ENCODE peak calls at places on chromosome 4, in four cellular contexts. D is sigmoid colon, P is fibroblast of mammary gland, V is Calu3. M is an unnamed sample.

GRCh38 chr4:12411072-12411471 is 982.4 kb upstream of the HS3ST1 start:
- DNase-seq in P (peak; percentile 51), V (no peak), D (no peak), M (no peak)

GRCh38 chr4:77443941-77444340 is 161.7 kb upstream of the CXCL13 start:
- DNase-seq in P (peak; percentile 88), D (no peak), V (no peak), M (no peak)

GRCh38 chr4:5858020-5858769 is 34.7 kb downstream of the CRMP1 start:
- DNase-seq in P (no peak), V (no peak), D (no peak), M (no peak)

GRCh38 chr4:183165371-183165770 is 66.3 kb downstream of the WWC2 start:
- DNase-seq in V (no peak), P (no peak), D (no peak), M (no peak)

GRCh38 chr4:53706422-53707032 is 115.2 kb upstream of the LNX1 start:
- DNase-seq in V (peak; percentile 8), D (no peak), P (peak; percentile 83), M (peak; percentile 75)

GRCh38 chr4:119693127-119693526 is 64.5 kb upstream of the PDE5A start:
- DNase-seq in P (peak; percentile 23), V (no peak), D (no peak), M (no peak)

GRCh38 chr4:13919021-13919441 is 291.5 kb upstream of the BOD1L1 start:
- DNase-seq in P (peak; percentile 99), D (peak; percentile 76), V (no peak), M (no peak)

GRCh38 chr4:185381794-185382193 is 13.9 kb downstream of the LRP2BP start:
- DNase-seq in P (peak; percentile 37), V (no peak), D (no peak), M (no peak)

GRCh38 chr4:98566491-98567008 is 91.9 kb downstream of the TSPAN5 start:
- DNase-seq in D (peak; percentile 66), V (no peak), P (peak; percentile 49), M (no peak)

GRCh38 chr4:151532001-151532708 is 123.2 kb downstream of the FHIP1A start:
- DNase-seq in V (no peak), D (no peak), P (no peak), M (no peak)
- TF ChIP-seq CTCF in V (no peak), D (no peak), P (no peak), M (no peak)

GRCh38 chr4:76377922-76378321 is 43.0 kb downstream of the CCDC158 start:
- DNase-seq in D (no peak), P (peak; percentile 31), V (peak; percentile 64), M (peak; percentile 64)
- TF ChIP-seq CTCF in D (no peak), P (peak; percentile 63), V (no peak), M (peak; percentile 63)

DNA sequence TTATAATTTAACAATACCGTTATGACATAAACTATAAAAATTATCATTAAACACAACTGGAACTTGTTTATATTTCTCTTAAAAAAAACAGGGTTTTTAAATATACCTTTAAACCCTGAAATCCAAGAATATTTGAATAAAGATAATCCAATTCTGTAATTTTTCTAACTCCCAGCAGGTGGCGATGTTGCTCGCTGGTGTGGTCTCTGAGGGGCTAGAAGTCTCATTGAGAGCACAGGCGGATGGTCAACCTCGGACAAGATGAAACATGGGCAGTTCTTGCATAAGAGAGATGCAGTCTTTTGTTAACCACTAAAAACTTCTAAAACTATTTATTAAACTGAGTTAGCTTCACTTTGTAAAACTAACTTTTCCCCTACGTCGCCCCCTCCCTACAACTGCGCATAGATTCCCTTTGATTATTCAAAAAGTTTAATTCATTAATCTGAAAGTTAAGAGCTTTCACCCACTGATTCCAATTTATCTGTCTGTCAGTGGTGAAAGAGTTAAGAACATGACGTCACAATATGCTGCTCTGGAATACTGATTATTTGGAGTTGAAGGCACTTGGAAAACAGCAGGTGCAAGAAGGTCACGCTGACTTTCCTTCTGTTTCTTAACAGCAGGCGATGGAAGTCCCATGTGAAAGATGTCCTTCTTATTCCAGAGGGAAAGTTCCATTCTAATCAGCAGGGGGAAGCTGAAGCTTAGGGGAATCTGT is 29.5 kb downstream of the DMP1 start:
- DNase-seq in D (peak; percentile 78), V (peak; percentile 31), P (peak; percentile 76), M (peak; percentile 66)
- TF ChIP-seq CTCF in D (peak; percentile 51), V (peak; percentile 76), P (peak; percentile 73), M (peak; percentile 65)

GRCh38 chr4:92163348-92163747 is 140.4 kb upstream of the GRID2 start:
- DNase-seq in D (no peak), V (no peak), P (peak; percentile 1), M (peak; percentile 15)
- TF ChIP-seq CTCF in D (no peak), V (peak; percentile 16), P (peak; percentile 18), M (peak; percentile 38)

GRCh38 chr4:110163327-110164070 is 34.9 kb downstream of the ELOVL6 start:
- DNase-seq in P (peak; percentile 84), V (no peak), D (no peak), M (no peak)
- TF ChIP-seq CTCF in P (peak; percentile 17), V (no peak), D (no peak), M (no peak)

DNA sequence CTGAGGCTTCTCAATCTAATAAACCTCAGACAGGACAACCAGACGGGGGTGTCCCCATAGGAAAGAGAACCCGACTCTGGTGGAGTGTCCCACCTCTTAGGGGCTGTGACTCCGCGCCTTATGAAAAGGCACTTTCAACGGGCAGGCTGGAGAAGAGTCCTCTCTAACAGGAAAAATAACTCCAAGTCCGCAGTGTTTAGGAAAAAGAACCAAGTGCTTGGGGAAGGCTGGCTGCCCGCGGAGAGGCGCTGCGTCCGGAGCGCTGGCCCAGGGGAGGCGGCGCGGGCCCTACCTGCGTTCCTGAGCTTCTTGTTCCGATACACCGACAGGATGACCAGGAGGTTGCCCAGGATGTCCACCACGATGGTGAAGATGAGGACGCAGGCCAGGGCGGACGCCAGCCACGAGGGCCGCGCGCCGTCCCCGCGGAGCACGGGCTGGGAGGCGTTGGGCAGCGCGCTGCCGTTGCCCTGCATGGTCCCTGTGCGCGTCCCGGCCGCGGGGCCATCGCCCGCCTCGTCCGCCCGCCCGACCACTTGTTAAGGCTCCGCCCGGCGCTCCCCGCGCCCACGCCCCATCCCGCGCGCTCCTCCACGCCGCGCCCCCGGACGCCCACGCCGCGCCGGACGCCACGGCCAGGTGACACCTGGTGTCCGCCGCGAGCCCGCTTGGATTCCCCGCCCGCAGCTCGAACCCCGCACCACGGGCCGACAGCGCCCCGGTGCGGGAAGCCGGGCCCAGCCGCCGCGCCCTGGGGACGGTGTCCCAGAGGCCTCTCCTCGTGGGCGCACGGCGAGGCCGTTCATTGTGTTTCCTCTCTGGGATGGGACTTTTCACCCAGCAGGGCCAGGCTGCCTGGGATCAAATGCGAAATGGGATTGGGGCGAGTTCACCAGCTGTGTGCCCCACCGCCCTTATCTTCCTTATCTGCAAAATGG is at the start of gene MTNR1A:
- DNase-seq in D (no peak), P (no peak), V (peak; percentile 63), M (no peak)
- TF ChIP-seq CTCF in D (no peak), P (no peak), V (peak; percentile 23), M (no peak)

GRCh38 chr4:10075953-10076391 is 40.6 kb downstream of the WDR1 start:
- DNase-seq in D (peak; percentile 66), V (no peak), P (no peak), M (peak; percentile 4)

GRCh38 chr4:10075158-10075863 is 41.3 kb downstream of the WDR1 start:
- DNase-seq in D (peak; percentile 63), V (no peak), P (no peak), M (no peak)

GRCh38 chr4:10074076-10074766 is 42.4 kb downstream of the WDR1 start:
- DNase-seq in D (peak; percentile 28), V (no peak), P (no peak), M (no peak)

GRCh38 chr4:10072420-10073017 is 44.1 kb downstream of the WDR1 start:
- DNase-seq in V (no peak), D (peak; percentile 66), P (no peak), M (no peak)

GRCh38 chr4:10074767-10075105 is 41.9 kb downstream of the WDR1 start:
- DNase-seq in P (peak; percentile 68), V (no peak), D (peak; percentile 45), M (peak; percentile 9)
- TF ChIP-seq CTCF in P (peak; percentile 69), V (no peak), D (no peak), M (peak; percentile 24)

DNA sequence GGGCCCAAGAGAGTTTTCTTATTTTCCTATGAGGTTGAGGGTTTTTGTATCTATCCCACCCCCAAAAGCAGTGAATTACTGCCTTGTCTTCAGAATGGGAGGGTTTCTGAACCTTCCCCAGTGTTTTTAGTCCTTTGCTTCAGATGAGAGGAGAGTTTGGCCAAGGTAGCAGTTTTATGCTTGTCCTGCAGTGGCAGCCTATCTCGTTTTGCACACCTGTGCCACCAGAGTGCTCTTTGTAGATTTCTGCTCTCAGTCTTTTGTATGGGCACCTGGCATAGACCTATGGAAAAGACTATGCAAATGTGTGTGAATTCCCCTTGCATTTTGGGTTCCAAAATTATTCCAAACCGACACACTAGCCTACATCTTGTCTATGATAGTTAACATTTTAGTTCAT is 5.8 kb downstream of the TBC1D19 start:
- DNase-seq in D (no peak), V (no peak), P (no peak), M (no peak)
- TF ChIP-seq CTCF in D (no peak), V (no peak), P (no peak), M (no peak)

GRCh38 chr4:145061325-145061920 is 36.6 kb downstream of the ANAPC10 start:
- DNase-seq in D (no peak), P (peak; percentile 72), V (no peak), M (peak; percentile 59)

GRCh38 chr4:145058256-145058655 is 39.7 kb downstream of the ANAPC10 start:
- DNase-seq in P (no peak), D (no peak), V (no peak), M (no peak)

GRCh38 chr4:145055533-145056257 is 42.3 kb downstream of the ANAPC10 start:
- DNase-seq in P (no peak), V (no peak), D (no peak), M (no peak)

GRCh38 chr4:145056325-145057130 is 41.5 kb downstream of the ANAPC10 start:
- DNase-seq in V (no peak), P (no peak), D (no peak), M (no peak)
- TF ChIP-seq CTCF in V (no peak), P (no peak), D (no peak), M (no peak)